ENCODE peak calls at places on chromosome 13, in four cellular contexts. One of them, this sample, is unnamed.

GRCh38 chr13:51849145-51850101 is 4.4 kb upstream of the TMEM272 start:
- DNase-seq in uterus: no peak
- DNase-seq in body of pancreas: no peak
- DNase-seq in endodermal cell: peak; percentile 95
- DNase-seq in this sample: no peak

GRCh38 chr13:49533586-49534269 is 38.0 kb downstream of the PHF11 start:
- DNase-seq in body of pancreas: no peak
- DNase-seq in uterus: no peak
- DNase-seq in endodermal cell: no peak
- DNase-seq in this sample: no peak

GRCh38 chr13:64855506-64855905 is 2374.6 kb downstream of the PCDH9 start:
- DNase-seq in body of pancreas: no peak
- DNase-seq in endodermal cell: no peak
- DNase-seq in uterus: no peak
- DNase-seq in this sample: no peak

GRCh38 chr13:75687145-75687763 is 51.1 kb downstream of the LMO7 start:
- DNase-seq in endodermal cell: no peak
- DNase-seq in uterus: no peak
- DNase-seq in body of pancreas: no peak
- DNase-seq in this sample: no peak

GRCh38 chr13:113125506-113126264 is 3.1 kb downstream of the F10 start:
- DNase-seq in body of pancreas: peak; percentile 1
- DNase-seq in uterus: peak; percentile 5
- DNase-seq in endodermal cell: no peak
- DNase-seq in this sample: no peak

GRCh38 chr13:47100214-47100853 is 203.5 kb upstream of the HTR2A start:
- DNase-seq in body of pancreas: no peak
- DNase-seq in uterus: no peak
- DNase-seq in endodermal cell: no peak
- DNase-seq in this sample: no peak

GRCh38 chr13:110327036-110327790 is 20.1 kb downstream of the COL4A2 start:
- DNase-seq in endodermal cell: peak; percentile 90
- DNase-seq in body of pancreas: peak; percentile 52
- DNase-seq in uterus: no peak
- DNase-seq in this sample: no peak

GRCh38 chr13:27005556-27005955 is 166.1 kb downstream of the USP12 start:
- DNase-seq in uterus: no peak
- DNase-seq in body of pancreas: peak; percentile 27
- DNase-seq in endodermal cell: peak; percentile 63
- DNase-seq in this sample: no peak

GRCh38 chr13:37288057-37288720 is 182.7 kb upstream of the CSNK1A1L start:
- DNase-seq in endodermal cell: no peak
- DNase-seq in body of pancreas: no peak
- DNase-seq in uterus: no peak
- DNase-seq in this sample: no peak

GRCh38 chr13:20960663-20961309 is 58.2 kb upstream of the XPO4 start:
- DNase-seq in endodermal cell: no peak
- DNase-seq in uterus: no peak
- DNase-seq in body of pancreas: no peak
- DNase-seq in this sample: no peak

GRCh38 chr13:21316376-21316775 is 139.9 kb downstream of the MRPL57 start:
- DNase-seq in endodermal cell: no peak
- DNase-seq in uterus: no peak
- DNase-seq in body of pancreas: no peak
- DNase-seq in this sample: no peak

GRCh38 chr13:41398494-41399190 is 58.7 kb upstream of the RGCC start:
- DNase-seq in uterus: no peak
- DNase-seq in body of pancreas: no peak
- DNase-seq in endodermal cell: no peak
- DNase-seq in this sample: no peak

GRCh38 chr13:99871249-99871898 is 100.2 kb downstream of the ZIC5 start:
- DNase-seq in endodermal cell: peak; percentile 22
- DNase-seq in uterus: no peak
- DNase-seq in body of pancreas: no peak
- DNase-seq in this sample: no peak

GRCh38 chr13:40402931-40403412 is 263.5 kb downstream of the FOXO1 start:
- DNase-seq in endodermal cell: peak; percentile 58
- DNase-seq in body of pancreas: no peak
- DNase-seq in uterus: peak; percentile 52
- DNase-seq in this sample: no peak

GRCh38 chr13:79671420-79671819 is 190.5 kb downstream of the NDFIP2 start:
- DNase-seq in uterus: no peak
- DNase-seq in endodermal cell: no peak
- DNase-seq in body of pancreas: no peak
- DNase-seq in this sample: no peak

GRCh38 chr13:99965329-99966000 is 6.1 kb downstream of the ZIC5 start:
- DNase-seq in endodermal cell: no peak
- DNase-seq in body of pancreas: no peak
- DNase-seq in uterus: no peak
- DNase-seq in this sample: no peak

GRCh38 chr13:40190656-40191100 is 475.8 kb downstream of the FOXO1 start:
- DNase-seq in uterus: peak; percentile 51
- DNase-seq in endodermal cell: no peak
- DNase-seq in body of pancreas: peak; percentile 47
- DNase-seq in this sample: no peak

GRCh38 chr13:50928609-50929274 is 19.2 kb downstream of the RNASEH2B start:
- DNase-seq in body of pancreas: no peak
- DNase-seq in uterus: no peak
- DNase-seq in endodermal cell: no peak
- DNase-seq in this sample: no peak

GRCh38 chr13:98888890-98889279 is 89.0 kb downstream of the DOCK9 start:
- DNase-seq in body of pancreas: no peak
- DNase-seq in endodermal cell: no peak
- DNase-seq in uterus: no peak
- DNase-seq in this sample: no peak

GRCh38 chr13:97975851-97976550 is 22.5 kb downstream of the IPO5 start:
- DNase-seq in uterus: peak; percentile 89
- DNase-seq in body of pancreas: peak; percentile 92
- DNase-seq in endodermal cell: peak; percentile 95
- DNase-seq in this sample: peak; percentile 88

GRCh38 chr13:23579072-23579885 is 9.1 kb downstream of the TNFRSF19 start:
- DNase-seq in endodermal cell: peak; percentile 98
- DNase-seq in uterus: peak; percentile 96
- DNase-seq in body of pancreas: peak; percentile 90
- DNase-seq in this sample: peak; percentile 77

GRCh38 chr13:105598551-105598950 is 936.9 kb downstream of the EFNB2 start:
- DNase-seq in endodermal cell: no peak
- DNase-seq in uterus: no peak
- DNase-seq in body of pancreas: no peak
- DNase-seq in this sample: no peak

GRCh38 chr13:94708031-94708571 is 4.2 kb downstream of the SOX21 start:
- DNase-seq in uterus: no peak
- DNase-seq in endodermal cell: peak; percentile 84
- DNase-seq in body of pancreas: no peak
- DNase-seq in this sample: no peak

GRCh38 chr13:52156724-52157251 is 2.6 kb downstream of the NEK3 start:
- DNase-seq in body of pancreas: no peak
- DNase-seq in uterus: no peak
- DNase-seq in endodermal cell: no peak
- DNase-seq in this sample: no peak

GRCh38 chr13:91347996-91348905 is 764 bp downstream of the MIR17HG start:
- DNase-seq in endodermal cell: peak; percentile 56
- DNase-seq in body of pancreas: peak; percentile 42
- DNase-seq in uterus: peak; percentile 43
- DNase-seq in this sample: no peak

GRCh38 chr13:104301216-104301975 is 1235.2 kb upstream of the SLC10A2 start:
- DNase-seq in uterus: no peak
- DNase-seq in body of pancreas: no peak
- DNase-seq in endodermal cell: no peak
- DNase-seq in this sample: no peak

GRCh38 chr13:47114030-47114429 is 217.2 kb upstream of the HTR2A start:
- DNase-seq in body of pancreas: no peak
- DNase-seq in uterus: no peak
- DNase-seq in endodermal cell: no peak
- DNase-seq in this sample: no peak

GRCh38 chr13:101785858-101786257 is 333.4 kb downstream of the ITGBL1 start:
- DNase-seq in body of pancreas: peak; percentile 8
- DNase-seq in endodermal cell: peak; percentile 85
- DNase-seq in uterus: no peak
- DNase-seq in this sample: no peak

GRCh38 chr13:110942248-110942981 is 27.5 kb upstream of the ANKRD10 start:
- DNase-seq in body of pancreas: no peak
- DNase-seq in uterus: no peak
- DNase-seq in endodermal cell: no peak
- DNase-seq in this sample: no peak

GRCh38 chr13:27258637-27259377 is 7.4 kb downstream of the RPL21 start:
- DNase-seq in endodermal cell: no peak
- DNase-seq in body of pancreas: no peak
- DNase-seq in uterus: no peak
- DNase-seq in this sample: no peak

GRCh38 chr13:29754486-29754806 is 96.0 kb downstream of the UBL3 start:
- DNase-seq in body of pancreas: no peak
- DNase-seq in endodermal cell: peak; percentile 73
- DNase-seq in uterus: no peak
- DNase-seq in this sample: no peak

GRCh38 chr13:21909331-21909730 is 238.5 kb downstream of the FGF9 start:
- DNase-seq in endodermal cell: no peak
- DNase-seq in body of pancreas: no peak
- DNase-seq in uterus: no peak
- DNase-seq in this sample: no peak

GRCh38 chr13:113973218-113974164 is at the start of gene C13orf46:
- DNase-seq in body of pancreas: no peak
- DNase-seq in endodermal cell: no peak
- DNase-seq in uterus: no peak
- DNase-seq in this sample: peak; percentile 53

GRCh38 chr13:63578796-63579195 is 2163.1 kb upstream of the PCDH20 start:
- DNase-seq in body of pancreas: no peak
- DNase-seq in endodermal cell: no peak
- DNase-seq in uterus: no peak
- DNase-seq in this sample: no peak
- TF ChIP-seq CTCF in body of pancreas: no peak
- TF ChIP-seq CTCF in endodermal cell: no peak
- TF ChIP-seq CTCF in uterus: no peak
- TF ChIP-seq CTCF in this sample: no peak

DNA sequence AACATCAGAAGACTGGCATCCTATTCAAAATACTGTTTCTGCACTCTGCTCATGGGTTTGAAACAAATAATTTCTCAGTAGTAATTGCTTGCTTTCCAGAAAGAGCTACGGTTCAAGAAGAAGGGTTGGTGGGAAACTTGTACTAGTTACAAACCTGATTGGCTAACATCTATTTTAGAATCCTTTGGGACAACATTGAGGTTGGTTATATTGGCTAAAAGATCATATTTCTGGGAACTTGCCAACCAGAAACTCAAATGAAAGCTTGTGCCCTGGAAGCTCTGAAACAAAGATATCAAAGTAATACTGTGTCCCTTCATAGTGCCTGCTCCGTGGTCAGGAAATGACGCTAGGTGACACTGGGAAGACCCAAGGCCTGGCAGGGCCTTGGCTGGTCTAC is 141.7 kb downstream of the LACC1 start:
- DNase-seq in body of pancreas: no peak
- DNase-seq in uterus: no peak
- DNase-seq in endodermal cell: no peak
- DNase-seq in this sample: no peak
- H3K27ac ChIP-seq in body of pancreas: peak overlapping the region; percentile 36
- H3K27ac ChIP-seq in uterus: peak overlapping the region; percentile 5
- H3K27ac ChIP-seq in endodermal cell: no peak overlapping the region
- H3K27ac ChIP-seq in this sample: no peak overlapping the region

DNA sequence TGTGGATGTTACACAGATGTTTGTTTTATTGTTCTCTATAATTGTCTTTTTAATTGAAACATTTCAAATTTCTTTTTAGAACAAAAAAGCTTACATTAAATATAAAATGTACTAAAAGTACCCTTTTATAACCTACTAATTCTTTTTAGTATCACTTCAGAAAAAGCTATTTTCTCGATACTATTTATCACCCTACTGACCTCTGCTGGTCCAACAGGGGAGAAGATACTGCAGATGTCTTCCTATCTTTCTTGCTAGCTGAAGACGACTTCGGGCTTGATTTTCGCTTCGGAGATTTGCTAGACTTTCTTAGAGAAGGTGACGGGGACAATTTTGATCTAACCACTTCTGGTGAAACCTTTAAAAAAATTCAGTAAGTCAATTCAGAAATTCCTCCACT is 42.4 kb downstream of the ZC3H13 start:
- DNase-seq in body of pancreas: no peak
- DNase-seq in uterus: no peak
- DNase-seq in endodermal cell: peak; percentile 53
- DNase-seq in this sample: no peak
- TF ChIP-seq CTCF in body of pancreas: no peak
- TF ChIP-seq CTCF in uterus: no peak
- TF ChIP-seq CTCF in endodermal cell: peak; percentile 79
- TF ChIP-seq CTCF in this sample: peak; percentile 42

GRCh38 chr13:103030776-103031175 is 35.4 kb downstream of the SLC10A2 start:
- DNase-seq in body of pancreas: no peak
- DNase-seq in endodermal cell: no peak
- DNase-seq in uterus: no peak
- DNase-seq in this sample: no peak
- H3K27ac ChIP-seq in body of pancreas: no peak overlapping the region
- H3K27ac ChIP-seq in endodermal cell: no peak overlapping the region
- H3K27ac ChIP-seq in uterus: no peak overlapping the region
- H3K27ac ChIP-seq in this sample: peak overlapping the region; percentile 18

GRCh38 chr13:60990032-60990733 is 425.5 kb downstream of the PCDH20 start:
- DNase-seq in body of pancreas: peak; percentile 4
- DNase-seq in uterus: no peak
- DNase-seq in endodermal cell: peak; percentile 63
- DNase-seq in this sample: no peak
- TF ChIP-seq CTCF in body of pancreas: peak; percentile 29
- TF ChIP-seq CTCF in uterus: no peak
- TF ChIP-seq CTCF in endodermal cell: peak; percentile 61
- TF ChIP-seq CTCF in this sample: peak; percentile 49